ENCODE peak calls at places on chromosome 4, in ten cellular contexts. W is NCI-H1694; Q is NB4; A is HEK293T; E is Calu3; I is amniotic epithelial cell; N is left lung; P is activated naive CD8-positive, alpha-beta T cell treated with anti-CD3 and anti-CD28 coated beads, Interleukin-2, amount 50 U/mL, for 24 hours; F is GM13977; M is left ventricle myocardium superior. Y is an unnamed sample.

GRCh38 chr4:120672558-120673147 is 249.9 kb downstream of the PRDM5 start:
- DNase-seq in W (no peak), Q (no peak), A (no peak), E (no peak), I (peak), N (no peak), P (no peak), F (no peak), M (no peak), Y (no peak)

GRCh38 chr4:52234539-52235174 is 183.6 kb downstream of the SPATA18 start:
- DNase-seq in W (peak), Q (peak), A (peak), E (no peak), I (peak), N (no peak), P (no peak), F (no peak), M (no peak), Y (peak)

GRCh38 chr4:76606662-76607265 is 171.7 kb downstream of the SHROOM3 start:
- DNase-seq in W (no peak), Q (no peak), A (no peak), E (no peak), I (no peak), N (no peak), P (no peak), F (no peak), M (no peak), Y (no peak)

GRCh38 chr4:158729716-158730559 is 6.7 kb upstream of the PPID start:
- DNase-seq in W (peak), Q (peak), A (peak), E (peak), I (peak), N (no peak), P (peak), F (peak), M (peak), Y (no peak)

GRCh38 chr4:55475394-55476243 is 71.1 kb downstream of the CLOCK start:
- DNase-seq in W (no peak), Q (no peak), A (no peak), E (no peak), I (peak), N (no peak), P (no peak), F (no peak), M (no peak), Y (no peak)

GRCh38 chr4:76623217-76624060 is 188.4 kb downstream of the SHROOM3 start:
- DNase-seq in W (no peak), Q (no peak), A (no peak), E (no peak), I (no peak), N (no peak), P (no peak), F (no peak), M (no peak), Y (no peak)

GRCh38 chr4:41369680-41370079 is 113.0 kb downstream of the UCHL1 start:
- DNase-seq in W (no peak), Q (no peak), A (no peak), E (no peak), I (peak), N (no peak), P (no peak), F (no peak), M (peak), Y (no peak)

GRCh38 chr4:55445921-55446577 is 50.3 kb downstream of the TMEM165 start:
- DNase-seq in W (no peak), Q (no peak), A (no peak), E (no peak), I (peak), N (no peak), P (no peak), F (no peak), M (no peak), Y (no peak)

GRCh38 chr4:184860018-184860530 is 34.3 kb upstream of the ACSL1 start:
- DNase-seq in W (no peak), Q (peak), A (no peak), E (no peak), I (no peak), N (peak), P (no peak), F (peak), M (no peak), Y (no peak)